ENCODE peak calls at places on chromosomes 3 and 15, in ten cellular contexts. I, A, P, D, R, L, S, K, C and F are unnamed samples.

GRCh38 chr3:193053031-193053430 is 135.4 kb upstream of the MB21D2 start:
- DNase-seq in P (no peak), K (no peak), A (no peak), S (no peak), I (no peak), C (no peak), D (no peak), R (no peak), L (no peak), F (no peak)

GRCh38 chr15:44595246-44595645 is 58.3 kb downstream of the EIF3J start:
- DNase-seq in P (no peak), S (no peak), K (peak; percentile 51), L (peak; percentile 15), R (no peak), D (no peak), A (no peak), I (no peak), C (no peak), F (no peak)

GRCh38 chr3:159158801-159159200 is 356.9 kb downstream of the MFSD1 start:
- DNase-seq in S (no peak), R (no peak), D (no peak), P (no peak), I (no peak), A (no peak), C (no peak), K (no peak), L (no peak), F (no peak)

GRCh38 chr3:133745981-133746721 is at the start of gene TF:
- DNase-seq in K (no peak), I (no peak), C (peak; percentile 27), L (no peak), R (no peak), P (no peak), D (no peak), S (no peak), A (no peak), F (no peak)

GRCh38 chr15:31247404-31247803 is 79.2 kb upstream of the KLF13 start:
- DNase-seq in L (no peak), D (no peak), A (no peak), S (no peak), R (no peak), C (no peak), I (no peak), K (no peak), P (no peak), F (no peak)

GRCh38 chr3:129505341-129505740 is 23.1 kb upstream of the RHO start:
- DNase-seq in K (no peak), L (no peak), S (no peak), P (no peak), I (no peak), D (no peak), A (no peak), R (no peak), C (no peak), F (no peak)

GRCh38 chr15:60004846-60005351 is 788 bp downstream of the FOXB1 start:
- DNase-seq in L (peak; percentile 10), A (no peak), S (no peak), I (no peak), K (peak; percentile 12), P (no peak), R (no peak), C (no peak), D (no peak), F (no peak)

GRCh38 chr3:195100903-195101591 is 169.9 kb downstream of the XXYLT1 start:
- DNase-seq in K (peak; percentile 63), S (peak; percentile 42), I (peak; percentile 17), A (no peak), P (peak; percentile 68), R (no peak), C (no peak), D (no peak), L (peak; percentile 77), F (no peak)

GRCh38 chr3:177554900-177555759 is 357.8 kb upstream of the TBL1XR1 start:
- DNase-seq in D (peak; percentile 52), L (peak; percentile 43), I (peak; percentile 11), P (no peak), A (peak; percentile 36), R (no peak), K (peak; percentile 71), S (no peak), C (no peak), F (no peak)

GRCh38 chr3:64792458-64792857 is 104.7 kb upstream of the ADAMTS9 start:
- DNase-seq in L (no peak), C (no peak), D (no peak), P (no peak), K (no peak), A (no peak), S (no peak), I (no peak), R (no peak), F (no peak)